ENCODE peak calls at places on chromosomes 12 and 14, in five cellular contexts. P is GM10248, I is GM06990, O is nephron progenitor cell, H is GM12865. K is an unnamed sample.

GRCh38 chr12:20646239-20646827 is 48.8 kb upstream of the SLCO1C1 start:
- DNase-seq in O (no peak), P (peak), I (no peak), H (peak), K (no peak)

GRCh38 chr14:45251912-45252311 is 1.1 kb downstream of the MIS18BP1 start:
- DNase-seq in H (peak), I (peak), O (no peak), P (peak), K (no peak)

GRCh38 chr12:119911147-119911546 is 34.0 kb upstream of the CIT start:
- DNase-seq in I (no peak), P (no peak), H (no peak), O (no peak), K (no peak)

GRCh38 chr12:64826234-64826633 is 1.8 kb downstream of the TBC1D30 start:
- DNase-seq in H (peak), I (peak), P (peak), O (peak), K (peak)

GRCh38 chr12:83086023-83086422 is 399.3 kb downstream of the TMTC2 start:
- DNase-seq in H (no peak), I (no peak), P (no peak), O (no peak), K (no peak)

GRCh38 chr14:77123381-77124344 is 17.9 kb downstream of the ZDHHC22 start:
- DNase-seq in I (no peak), P (no peak), O (no peak), H (peak), K (no peak)

GRCh38 chr12:66323017-66323416 is 20.7 kb downstream of the HELB start:
- DNase-seq in H (no peak), I (no peak), O (no peak), P (no peak), K (no peak)

GRCh38 chr12:132453361-132454133 is 36.4 kb upstream of the FBRSL1 start:
- DNase-seq in H (no peak), I (no peak), P (no peak), O (no peak), K (no peak)

GRCh38 chr12:13196302-13196921 is at the start of gene EMP1:
- DNase-seq in O (no peak), I (peak), H (peak), P (peak), K (no peak)

GRCh38 chr12:9122166-9122609 is 6.5 kb upstream of the A2M start:
- DNase-seq in O (no peak), H (no peak), I (no peak), P (no peak), K (no peak)

GRCh38 chr14:74424606-74425005 is 1.4 kb downstream of the SYNDIG1L start:
- DNase-seq in I (no peak), P (no peak), H (no peak), O (no peak), K (no peak)

GRCh38 chr12:132162508-132163031 is 18.3 kb downstream of the NOC4L start:
- DNase-seq in O (no peak), I (peak), P (no peak), H (no peak), K (no peak)

GRCh38 chr12:12954361-12954760 is 2.4 kb upstream of the GPRC5D start:
- DNase-seq in H (no peak), I (no peak), P (no peak), O (no peak), K (no peak)

GRCh38 chr12:16189849-16190248 is 87.6 kb downstream of the SLC15A5 start:
- DNase-seq in H (peak), P (no peak), I (no peak), O (no peak), K (no peak)

GRCh38 chr14:105299654-105300541 is 903 bp downstream of the BRF1 start:
- DNase-seq in I (peak), P (no peak), O (no peak), H (peak), K (peak)

GRCh38 chr12:116832353-116832752 is 48.9 kb downstream of the HRK start:
- DNase-seq in P (no peak), I (no peak), H (no peak), O (no peak), K (no peak)

GRCh38 chr14:53412819-53413664 is 259.9 kb upstream of the DDHD1 start:
- DNase-seq in P (no peak), I (no peak), O (peak), H (peak), K (no peak)

GRCh38 chr14:91380610-91381371 is 36.8 kb downstream of the CCDC88C start:
- DNase-seq in P (no peak), O (no peak), I (no peak), H (no peak), K (no peak)

GRCh38 chr12:95096852-95097251 is 23.4 kb upstream of the NR2C1 start:
- DNase-seq in O (no peak), P (no peak), H (no peak), I (no peak), K (no peak)

GRCh38 chr12:26402648-26403047 is 207.3 kb downstream of the SSPN start:
- DNase-seq in P (no peak), H (no peak), I (no peak), O (no peak), K (no peak)

GRCh38 chr12:89883630-89884364 is 175.2 kb upstream of the ATP2B1 start:
- DNase-seq in H (no peak), I (no peak), O (no peak), P (no peak), K (no peak)

GRCh38 chr12:91370086-91370868 is 187.7 kb upstream of the DCN start:
- DNase-seq in P (no peak), I (no peak), H (no peak), O (no peak), K (no peak)

GRCh38 chr12:125220404-125221273 is 155.4 kb downstream of the AACS start:
- DNase-seq in O (no peak), H (no peak), I (no peak), P (no peak), K (no peak)

GRCh38 chr12:1607940-1608782 is 13.8 kb upstream of the FBXL14 start:
- DNase-seq in I (no peak), O (no peak), P (no peak), H (no peak), K (no peak)

GRCh38 chr14:75025082-75025481 is 22.4 kb downstream of the EIF2B2 start:
- DNase-seq in O (no peak), H (no peak), P (no peak), I (no peak), K (no peak)

GRCh38 chr12:93135286-93136239 is 206.5 kb upstream of the EEA1 start:
- DNase-seq in I (peak), H (peak), P (no peak), O (no peak), K (no peak)

GRCh38 chr12:92597997-92598396 is 104.8 kb upstream of the PLEKHG7 start:
- DNase-seq in O (no peak), P (no peak), I (no peak), H (no peak), K (no peak)

GRCh38 chr12:12072064-12072760 is 1.5 kb downstream of the BCL2L14 start:
- DNase-seq in P (peak), O (no peak), H (peak), I (peak), K (no peak)

GRCh38 chr12:109625131-109625559 is 51.6 kb downstream of the MVK start:
- DNase-seq in P (no peak), I (no peak), H (no peak), O (no peak), K (no peak)

GRCh38 chr12:91172051-91172450 is 10.6 kb downstream of the DCN start:
- DNase-seq in P (no peak), O (no peak), H (no peak), I (no peak), K (no peak)

GRCh38 chr12:107361970-107362369 is 268.6 kb upstream of the CRY1 start:
- DNase-seq in I (no peak), H (no peak), P (no peak), O (no peak), K (no peak)

GRCh38 chr14:89466939-89467338 is 49.9 kb upstream of the FOXN3 start:
- DNase-seq in O (no peak), H (no peak), I (no peak), P (no peak), K (no peak)

GRCh38 chr12:120474092-120474960 is 4.8 kb upstream of the SRSF9 start:
- DNase-seq in H (no peak), I (no peak), P (no peak), O (no peak), K (no peak)

GRCh38 chr14:104450811-104451401 is 128.7 kb upstream of the C14orf180 start:
- DNase-seq in H (no peak), I (no peak), P (no peak), O (no peak), K (no peak)

GRCh38 chr14:99579903-99580570 is 24.0 kb downstream of the CCDC85C start:
- DNase-seq in I (no peak), H (no peak), O (peak), P (no peak), K (no peak)

GRCh38 chr12:2891240-2892053 is 756 bp downstream of the TULP3 start:
- DNase-seq in P (peak), O (peak), H (peak), I (no peak), K (peak)

GRCh38 chr12:2890001-2890387 is 697 bp upstream of the TULP3 start:
- DNase-seq in H (no peak), I (no peak), O (no peak), P (no peak), K (no peak)

GRCh38 chr12:2892246-2892645 is 1.6 kb downstream of the TULP3 start:
- DNase-seq in P (no peak), O (no peak), I (no peak), H (no peak), K (no peak)

GRCh38 chr12:2893007-2893406 is 2.3 kb downstream of the TULP3 start:
- DNase-seq in I (no peak), H (no peak), O (no peak), P (no peak), K (no peak)

GRCh38 chr12:2890388-2891239 is at the start of gene TULP3:
- DNase-seq in O (peak), P (peak), H (peak), I (peak), K (peak)
- TF ChIP-seq CTCF in O (no peak), P (peak), H (no peak), I (no peak), K (no peak)

GRCh38 chr12:68686595-68687521 is at the start of gene NUP107:
- DNase-seq in P (peak), I (peak), O (peak), H (peak), K (peak)
- TF ChIP-seq CTCF in P (no peak), I (no peak), O (no peak), H (no peak), K (no peak)

DNA sequence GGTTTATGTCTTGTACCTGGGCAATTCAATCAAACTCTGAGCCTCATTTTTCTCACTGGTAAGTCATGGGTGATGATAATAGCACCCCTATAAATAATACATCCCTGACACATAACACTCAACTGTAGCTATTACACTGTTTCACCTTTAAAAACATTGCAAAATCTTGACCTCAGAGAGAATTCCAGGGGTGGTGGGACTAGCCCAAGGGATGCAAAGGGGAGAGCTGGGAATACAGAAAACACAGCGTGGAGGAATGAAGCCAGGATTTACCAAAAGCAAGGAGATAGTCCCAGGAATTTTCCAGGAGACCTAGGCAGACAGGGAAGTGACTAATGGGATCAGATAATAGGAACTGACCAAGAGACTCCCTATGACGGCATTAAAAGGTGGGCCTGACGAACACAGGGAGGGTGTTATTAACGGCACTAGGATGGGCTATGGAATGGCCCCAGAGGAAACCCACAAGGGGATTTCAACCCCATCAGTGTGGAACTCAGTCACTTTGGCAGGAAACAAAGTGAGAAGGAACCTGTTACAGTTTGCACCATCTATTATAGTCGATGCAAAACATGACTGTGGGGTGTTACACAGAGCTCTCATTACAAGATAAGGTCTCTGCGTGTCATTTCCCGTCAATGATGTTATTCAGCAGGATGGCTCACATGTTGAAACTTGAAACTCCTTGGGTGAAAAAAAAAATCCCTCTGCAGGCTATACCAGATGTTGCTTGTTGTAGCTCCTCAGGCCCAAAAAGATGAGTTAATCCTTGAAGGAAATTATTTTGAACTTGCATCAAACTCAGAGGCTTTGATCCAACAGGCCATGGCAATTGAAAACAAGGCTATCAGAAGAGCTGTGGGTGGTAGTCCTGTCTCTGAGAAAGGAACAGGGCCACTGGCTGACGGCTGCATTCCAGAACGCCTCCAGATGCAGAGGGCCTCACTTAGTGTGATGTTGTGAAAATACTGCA is 58.7 kb downstream of the DRAM1 start:
- DNase-seq in H (peak), O (no peak), P (peak), I (peak), K (no peak)
- TF ChIP-seq CTCF in H (no peak), O (no peak), P (no peak), I (no peak), K (no peak)

GRCh38 chr14:20409226-20409625 is 4.1 kb downstream of the TEP1 start:
- DNase-seq in I (no peak), H (no peak), P (no peak), O (no peak), K (no peak)

GRCh38 chr14:20412422-20412821 is 879 bp downstream of the TEP1 start:
- DNase-seq in I (peak), H (peak), P (peak), O (no peak), K (no peak)

GRCh38 chr14:20415723-20416622 is 2.7 kb upstream of the TEP1 start:
- DNase-seq in I (peak), O (no peak), H (peak), P (peak), K (peak)

GRCh38 chr14:20413785-20414117 is 450 bp upstream of the TEP1 start:
- DNase-seq in H (peak), I (no peak), O (no peak), P (peak), K (no peak)

DNA sequence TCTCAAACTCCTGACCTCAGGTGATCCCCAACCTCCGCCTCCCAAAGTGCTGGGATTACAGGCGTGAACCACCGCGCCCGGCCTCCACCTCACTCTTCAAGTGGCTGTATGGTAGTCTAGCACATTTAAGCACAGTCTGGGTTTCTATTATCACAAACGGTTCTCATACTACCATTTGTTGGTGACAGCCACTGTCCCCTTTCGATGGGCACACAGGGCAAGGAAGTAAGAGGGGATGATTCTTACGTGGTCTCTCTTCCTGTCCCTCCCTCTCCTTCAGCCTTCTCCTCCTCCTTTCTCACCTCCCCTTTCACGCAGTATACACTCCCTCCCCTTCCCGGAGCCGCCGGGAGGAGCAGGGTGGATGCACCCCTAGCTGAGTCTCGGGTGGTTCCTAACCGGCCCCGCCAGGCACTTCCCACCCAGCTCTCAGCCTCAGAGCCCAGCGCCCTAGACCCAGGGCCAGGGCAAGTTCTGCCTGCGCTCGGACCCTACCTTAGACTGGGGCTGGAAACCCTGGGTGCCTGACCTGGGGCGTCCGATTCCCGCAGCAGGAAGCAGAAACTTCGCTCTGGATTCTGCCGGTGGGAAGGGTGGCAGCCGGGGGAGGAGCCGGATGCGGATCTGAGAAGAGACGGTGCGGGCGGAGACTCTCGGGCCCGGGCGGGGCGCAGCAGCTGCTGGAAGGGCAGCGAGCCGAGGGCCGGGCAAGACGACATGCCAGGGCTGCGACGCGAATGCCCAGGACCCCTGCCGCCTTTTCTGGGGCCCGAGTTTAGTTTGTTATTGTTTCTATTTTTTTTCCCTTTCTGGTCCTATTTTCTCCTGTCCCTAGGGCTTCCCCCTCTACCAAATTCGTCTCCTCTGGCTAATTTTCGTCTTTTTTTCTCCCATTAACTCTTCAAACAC is at the start of gene TEP1:
- DNase-seq in H (peak), I (peak), O (peak), P (peak), K (peak)
- TF ChIP-seq CTCF in H (no peak), I (no peak), O (no peak), P (no peak), K (no peak)

DNA sequence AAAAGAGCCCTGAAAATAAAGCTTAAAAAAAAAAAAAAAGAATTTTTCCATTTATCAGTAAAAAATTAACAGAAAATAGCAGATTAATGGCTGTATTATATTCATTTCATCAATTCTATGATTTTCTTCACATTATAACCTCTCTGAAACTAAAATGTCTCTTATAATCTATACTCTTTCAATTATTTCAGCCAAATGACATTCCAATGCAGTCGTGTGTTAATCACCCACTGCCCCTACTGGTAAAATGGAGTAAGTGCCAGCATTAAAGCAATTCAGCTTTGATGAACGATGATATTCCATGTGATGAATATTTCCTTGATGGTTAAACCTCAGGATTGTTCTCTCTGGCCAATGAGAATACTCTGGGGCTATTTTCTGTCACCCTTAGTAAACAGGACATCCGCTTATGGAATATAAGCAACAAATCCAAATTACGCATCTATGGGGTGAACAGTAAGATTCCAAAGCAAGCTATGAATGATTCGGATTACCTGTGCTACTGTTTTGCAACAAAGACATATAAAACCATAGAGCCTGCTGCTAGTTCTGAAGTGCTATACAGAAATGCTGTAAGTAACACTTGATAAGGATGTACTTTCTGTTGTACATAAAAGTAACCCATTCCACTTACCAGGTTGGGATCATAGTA is 20.3 kb upstream of the SYCP3 start:
- DNase-seq in O (no peak), P (peak), I (no peak), H (peak), K (no peak)
- TF ChIP-seq CTCF in O (peak), P (peak), I (peak), H (peak), K (peak)

DNA sequence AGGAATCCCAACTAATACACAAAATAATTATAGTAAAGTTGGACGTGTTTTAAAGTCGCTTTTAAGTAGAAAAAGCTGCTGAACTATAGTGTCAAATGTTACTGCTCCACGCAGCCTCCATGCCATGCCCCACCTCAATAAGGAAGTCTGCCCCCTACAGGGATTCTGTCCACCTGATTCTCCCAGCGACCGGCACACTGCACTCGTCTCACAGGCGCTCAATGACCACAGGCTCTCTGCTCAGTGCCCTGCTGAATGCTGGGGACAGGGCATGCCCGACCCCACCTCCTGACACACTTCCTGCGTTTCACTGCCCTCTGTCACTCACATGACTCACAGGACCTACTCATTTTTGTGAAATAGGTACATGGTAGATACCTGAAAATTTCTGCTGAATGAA is 48.9 kb downstream of the BDKRB1 start:
- DNase-seq in I (no peak), P (no peak), H (no peak), O (peak), K (peak)
- TF ChIP-seq CTCF in I (peak), P (no peak), H (no peak), O (peak), K (peak)

GRCh38 chr14:93892923-93893549 is 34.1 kb upstream of the FAM181A start:
- DNase-seq in O (peak), I (peak), H (peak), P (peak), K (peak)
- TF ChIP-seq CTCF in O (peak), I (peak), H (peak), P (peak), K (peak)